ENCODE peak calls at places on chromosomes 4 and X, in ten cellular contexts. One of them, this sample, is unnamed.

GRCh38 chrX:83509246-83509801 is 1.2 kb downstream of the POU3F4 start:
- DNase-seq in colonic mucosa: no peak
- DNase-seq in neural crest cell: no peak
- DNase-seq in bronchial epithelial cell: no peak
- DNase-seq in GM20000: no peak
- DNase-seq in spleen: no peak
- DNase-seq in MCF 10A: no peak
- DNase-seq in stomach: no peak
- DNase-seq in CD8-positive, alpha-beta T cell: no peak
- DNase-seq in cardiac muscle cell: no peak
- DNase-seq in this sample: no peak

GRCh38 chrX:153957224-153957623 is 12.8 kb upstream of the RENBP start:
- DNase-seq in neural crest cell: no peak
- DNase-seq in GM20000: no peak
- DNase-seq in bronchial epithelial cell: no peak
- DNase-seq in CD8-positive, alpha-beta T cell: no peak
- DNase-seq in colonic mucosa: no peak
- DNase-seq in spleen: peak; percentile 65
- DNase-seq in MCF 10A: no peak
- DNase-seq in cardiac muscle cell: no peak
- DNase-seq in stomach: no peak
- DNase-seq in this sample: no peak

GRCh38 chr4:140223056-140223810 is 69.2 kb upstream of the MAML3 start:
- DNase-seq in MCF 10A: no peak
- DNase-seq in cardiac muscle cell: peak; percentile 33
- DNase-seq in neural crest cell: no peak
- DNase-seq in spleen: no peak
- DNase-seq in stomach: no peak
- DNase-seq in bronchial epithelial cell: peak; percentile 35
- DNase-seq in CD8-positive, alpha-beta T cell: no peak
- DNase-seq in GM20000: no peak
- DNase-seq in colonic mucosa: no peak
- DNase-seq in this sample: no peak

GRCh38 chr4:53281438-53281837 is 84.4 kb downstream of the SCFD2 start:
- DNase-seq in bronchial epithelial cell: no peak
- DNase-seq in CD8-positive, alpha-beta T cell: no peak
- DNase-seq in GM20000: no peak
- DNase-seq in cardiac muscle cell: peak; percentile 12
- DNase-seq in neural crest cell: no peak
- DNase-seq in stomach: no peak
- DNase-seq in MCF 10A: peak; percentile 17
- DNase-seq in colonic mucosa: no peak
- DNase-seq in spleen: no peak
- DNase-seq in this sample: no peak

GRCh38 chr4:82431026-82431745 is 796 bp downstream of the ENOPH1 start:
- DNase-seq in MCF 10A: no peak
- DNase-seq in colonic mucosa: peak; percentile 59
- DNase-seq in bronchial epithelial cell: no peak
- DNase-seq in neural crest cell: no peak
- DNase-seq in cardiac muscle cell: peak; percentile 32
- DNase-seq in stomach: peak; percentile 54
- DNase-seq in CD8-positive, alpha-beta T cell: peak; percentile 24
- DNase-seq in GM20000: peak; percentile 23
- DNase-seq in spleen: peak; percentile 90
- DNase-seq in this sample: peak; percentile 39

GRCh38 chrX:40103565-40104323 is 6.0 kb upstream of the BCOR start:
- DNase-seq in MCF 10A: no peak
- DNase-seq in colonic mucosa: no peak
- DNase-seq in stomach: no peak
- DNase-seq in CD8-positive, alpha-beta T cell: no peak
- DNase-seq in spleen: no peak
- DNase-seq in cardiac muscle cell: no peak
- DNase-seq in neural crest cell: no peak
- DNase-seq in bronchial epithelial cell: no peak
- DNase-seq in GM20000: no peak
- DNase-seq in this sample: no peak

GRCh38 chr4:1368421-1369090 is 21.5 kb downstream of the UVSSA start:
- DNase-seq in spleen: peak; percentile 69
- DNase-seq in neural crest cell: no peak
- DNase-seq in GM20000: no peak
- DNase-seq in stomach: no peak
- DNase-seq in MCF 10A: no peak
- DNase-seq in cardiac muscle cell: no peak
- DNase-seq in colonic mucosa: no peak
- DNase-seq in CD8-positive, alpha-beta T cell: no peak
- DNase-seq in bronchial epithelial cell: no peak
- DNase-seq in this sample: no peak

GRCh38 chr4:81715335-81715734 is 243.6 kb upstream of the RASGEF1B start:
- DNase-seq in CD8-positive, alpha-beta T cell: no peak
- DNase-seq in colonic mucosa: no peak
- DNase-seq in stomach: no peak
- DNase-seq in spleen: no peak
- DNase-seq in cardiac muscle cell: no peak
- DNase-seq in MCF 10A: no peak
- DNase-seq in bronchial epithelial cell: no peak
- DNase-seq in GM20000: no peak
- DNase-seq in neural crest cell: no peak
- DNase-seq in this sample: no peak

GRCh38 chrX:119694601-119695534 is 1.9 kb upstream of the SEPTIN6 start:
- DNase-seq in stomach: no peak
- DNase-seq in colonic mucosa: no peak
- DNase-seq in cardiac muscle cell: no peak
- DNase-seq in spleen: peak; percentile 78
- DNase-seq in bronchial epithelial cell: no peak
- DNase-seq in MCF 10A: no peak
- DNase-seq in CD8-positive, alpha-beta T cell: no peak
- DNase-seq in GM20000: no peak
- DNase-seq in neural crest cell: no peak
- DNase-seq in this sample: no peak

GRCh38 chrX:119693032-119693995 is at the start of gene SEPTIN6:
- DNase-seq in bronchial epithelial cell: peak; percentile 18
- DNase-seq in MCF 10A: peak; percentile 54
- DNase-seq in neural crest cell: peak; percentile 65
- DNase-seq in CD8-positive, alpha-beta T cell: peak; percentile 71
- DNase-seq in cardiac muscle cell: peak; percentile 79
- DNase-seq in stomach: peak; percentile 72
- DNase-seq in spleen: peak; percentile 95
- DNase-seq in colonic mucosa: peak; percentile 71
- DNase-seq in GM20000: peak; percentile 72
- DNase-seq in this sample: peak; percentile 65

GRCh38 chrX:119690921-119691716 is 1.8 kb downstream of the SEPTIN6 start:
- DNase-seq in MCF 10A: peak; percentile 35
- DNase-seq in bronchial epithelial cell: peak; percentile 22
- DNase-seq in CD8-positive, alpha-beta T cell: no peak
- DNase-seq in GM20000: no peak
- DNase-seq in neural crest cell: no peak
- DNase-seq in cardiac muscle cell: peak; percentile 70
- DNase-seq in colonic mucosa: no peak
- DNase-seq in spleen: no peak
- DNase-seq in stomach: no peak
- DNase-seq in this sample: no peak

GRCh38 chrX:119693996-119694451 is 1.1 kb upstream of the SEPTIN6 start:
- DNase-seq in bronchial epithelial cell: no peak
- DNase-seq in colonic mucosa: no peak
- DNase-seq in MCF 10A: no peak
- DNase-seq in spleen: peak; percentile 81
- DNase-seq in CD8-positive, alpha-beta T cell: no peak
- DNase-seq in neural crest cell: no peak
- DNase-seq in stomach: no peak
- DNase-seq in cardiac muscle cell: no peak
- DNase-seq in GM20000: no peak
- DNase-seq in this sample: no peak

DNA sequence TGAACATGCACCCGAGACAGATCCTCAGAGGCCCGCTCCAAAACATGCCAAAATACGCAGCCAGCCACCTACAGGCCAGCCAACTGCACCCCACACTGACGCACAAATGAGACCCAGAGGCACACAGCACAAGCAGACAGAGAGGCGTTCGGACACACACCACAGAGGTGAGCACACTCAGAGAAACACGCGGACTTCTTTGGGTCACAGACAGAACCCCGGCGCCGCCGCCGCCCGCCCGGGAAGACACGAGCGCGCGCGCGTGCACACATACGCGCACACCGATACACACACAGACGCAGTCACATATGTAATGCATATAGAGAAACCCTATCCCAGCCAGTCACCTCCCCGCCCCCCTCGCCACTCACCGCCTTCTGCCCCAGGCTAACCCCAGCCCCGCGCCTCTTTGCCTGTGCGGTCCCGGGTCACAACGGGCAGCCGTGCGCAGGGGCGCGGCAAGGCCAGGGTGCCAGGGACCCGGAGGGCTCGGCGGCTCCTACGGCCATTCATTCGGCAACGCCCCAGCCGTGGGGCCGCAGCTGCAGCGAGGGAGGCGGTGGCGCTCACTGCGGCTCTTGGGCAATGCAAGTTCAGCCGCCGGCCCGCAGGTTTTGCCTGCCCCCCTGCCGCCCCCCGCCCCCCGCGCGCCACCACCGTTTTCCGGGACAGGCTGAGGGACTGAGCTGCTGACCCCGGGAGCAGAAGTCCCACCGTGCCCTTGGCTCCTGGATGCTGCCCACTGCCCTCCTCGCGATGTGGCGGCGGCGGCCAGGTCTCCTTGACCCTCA is 532 bp downstream of the SEPTIN6 start:
- DNase-seq in colonic mucosa: peak; percentile 58
- DNase-seq in spleen: peak; percentile 90
- DNase-seq in neural crest cell: peak; percentile 14
- DNase-seq in cardiac muscle cell: peak; percentile 54
- DNase-seq in CD8-positive, alpha-beta T cell: peak; percentile 39
- DNase-seq in MCF 10A: peak; percentile 41
- DNase-seq in GM20000: no peak
- DNase-seq in bronchial epithelial cell: peak; percentile 18
- DNase-seq in stomach: peak; percentile 44
- DNase-seq in this sample: peak; percentile 21
- TF ChIP-seq CTCF in colonic mucosa: no peak
- TF ChIP-seq CTCF in spleen: peak; percentile 15
- TF ChIP-seq CTCF in neural crest cell: peak; percentile 16
- TF ChIP-seq CTCF in cardiac muscle cell: no peak
- TF ChIP-seq CTCF in CD8-positive, alpha-beta T cell: no peak
- TF ChIP-seq CTCF in MCF 10A: no peak
- TF ChIP-seq CTCF in GM20000: no peak
- TF ChIP-seq CTCF in bronchial epithelial cell: peak; percentile 19
- TF ChIP-seq CTCF in stomach: no peak
- TF ChIP-seq CTCF in this sample: no peak

GRCh38 chr4:24736066-24736465 is 59.3 kb upstream of the SOD3 start:
- DNase-seq in stomach: no peak
- DNase-seq in spleen: no peak
- DNase-seq in cardiac muscle cell: peak; percentile 64
- DNase-seq in colonic mucosa: peak; percentile 30
- DNase-seq in MCF 10A: peak; percentile 56
- DNase-seq in CD8-positive, alpha-beta T cell: no peak
- DNase-seq in neural crest cell: no peak
- DNase-seq in GM20000: no peak
- DNase-seq in bronchial epithelial cell: peak; percentile 48
- DNase-seq in this sample: peak; percentile 6
- TF ChIP-seq CTCF in stomach: no peak
- TF ChIP-seq CTCF in spleen: no peak
- TF ChIP-seq CTCF in cardiac muscle cell: peak; percentile 55
- TF ChIP-seq CTCF in colonic mucosa: peak; percentile 45
- TF ChIP-seq CTCF in MCF 10A: peak; percentile 58
- TF ChIP-seq CTCF in CD8-positive, alpha-beta T cell: no peak
- TF ChIP-seq CTCF in neural crest cell: peak; percentile 30
- TF ChIP-seq CTCF in GM20000: no peak
- TF ChIP-seq CTCF in bronchial epithelial cell: peak; percentile 79
- TF ChIP-seq CTCF in this sample: no peak

DNA sequence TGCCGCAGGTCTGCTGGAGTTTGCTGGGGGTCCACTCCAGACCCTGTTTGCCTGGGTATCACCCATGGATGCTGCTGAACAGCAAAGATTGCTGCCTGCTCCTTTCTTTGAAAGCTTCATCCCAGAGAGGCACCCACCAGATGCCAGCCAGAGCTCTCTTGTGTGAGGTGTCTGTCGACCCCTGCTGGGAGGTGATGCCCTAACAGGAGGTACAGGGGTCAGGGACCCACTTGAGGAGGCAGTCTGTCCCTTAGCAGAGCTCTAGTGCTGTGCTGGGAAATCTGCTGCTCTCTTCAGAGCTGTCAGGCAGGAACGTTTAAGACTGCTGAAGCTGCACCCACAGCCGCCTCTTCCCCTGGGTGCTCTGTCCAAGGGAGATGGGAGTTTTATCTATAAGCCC is 162.7 kb downstream of the NAF1 start:
- DNase-seq in CD8-positive, alpha-beta T cell: no peak
- DNase-seq in cardiac muscle cell: no peak
- DNase-seq in stomach: no peak
- DNase-seq in GM20000: no peak
- DNase-seq in colonic mucosa: no peak
- DNase-seq in spleen: no peak
- DNase-seq in neural crest cell: no peak
- DNase-seq in MCF 10A: no peak
- DNase-seq in bronchial epithelial cell: no peak
- DNase-seq in this sample: no peak
- TF ChIP-seq CTCF in CD8-positive, alpha-beta T cell: no peak
- TF ChIP-seq CTCF in cardiac muscle cell: no peak
- TF ChIP-seq CTCF in stomach: no peak
- TF ChIP-seq CTCF in GM20000: no peak
- TF ChIP-seq CTCF in colonic mucosa: no peak
- TF ChIP-seq CTCF in spleen: no peak
- TF ChIP-seq CTCF in neural crest cell: no peak
- TF ChIP-seq CTCF in MCF 10A: no peak
- TF ChIP-seq CTCF in bronchial epithelial cell: no peak
- TF ChIP-seq CTCF in this sample: no peak

GRCh38 chr4:3192827-3193226 is 56.1 kb upstream of the MSANTD1 start:
- DNase-seq in MCF 10A: no peak
- DNase-seq in CD8-positive, alpha-beta T cell: no peak
- DNase-seq in spleen: no peak
- DNase-seq in stomach: no peak
- DNase-seq in bronchial epithelial cell: no peak
- DNase-seq in GM20000: no peak
- DNase-seq in cardiac muscle cell: no peak
- DNase-seq in neural crest cell: no peak
- DNase-seq in colonic mucosa: no peak
- DNase-seq in this sample: no peak

GRCh38 chr4:3196670-3197359 is 52.1 kb upstream of the MSANTD1 start:
- DNase-seq in CD8-positive, alpha-beta T cell: no peak
- DNase-seq in GM20000: no peak
- DNase-seq in cardiac muscle cell: no peak
- DNase-seq in MCF 10A: no peak
- DNase-seq in stomach: no peak
- DNase-seq in spleen: no peak
- DNase-seq in colonic mucosa: no peak
- DNase-seq in neural crest cell: no peak
- DNase-seq in bronchial epithelial cell: no peak
- DNase-seq in this sample: no peak

GRCh38 chr4:3192188-3192587 is 56.8 kb upstream of the MSANTD1 start:
- DNase-seq in cardiac muscle cell: no peak
- DNase-seq in spleen: no peak
- DNase-seq in GM20000: no peak
- DNase-seq in stomach: no peak
- DNase-seq in MCF 10A: no peak
- DNase-seq in neural crest cell: no peak
- DNase-seq in colonic mucosa: no peak
- DNase-seq in CD8-positive, alpha-beta T cell: no peak
- DNase-seq in bronchial epithelial cell: peak; percentile 12
- DNase-seq in this sample: no peak

GRCh38 chr4:3190549-3190948 is 58.4 kb upstream of the MSANTD1 start:
- DNase-seq in stomach: no peak
- DNase-seq in GM20000: no peak
- DNase-seq in colonic mucosa: no peak
- DNase-seq in MCF 10A: no peak
- DNase-seq in bronchial epithelial cell: no peak
- DNase-seq in spleen: no peak
- DNase-seq in neural crest cell: no peak
- DNase-seq in CD8-positive, alpha-beta T cell: no peak
- DNase-seq in cardiac muscle cell: no peak
- DNase-seq in this sample: no peak

DNA sequence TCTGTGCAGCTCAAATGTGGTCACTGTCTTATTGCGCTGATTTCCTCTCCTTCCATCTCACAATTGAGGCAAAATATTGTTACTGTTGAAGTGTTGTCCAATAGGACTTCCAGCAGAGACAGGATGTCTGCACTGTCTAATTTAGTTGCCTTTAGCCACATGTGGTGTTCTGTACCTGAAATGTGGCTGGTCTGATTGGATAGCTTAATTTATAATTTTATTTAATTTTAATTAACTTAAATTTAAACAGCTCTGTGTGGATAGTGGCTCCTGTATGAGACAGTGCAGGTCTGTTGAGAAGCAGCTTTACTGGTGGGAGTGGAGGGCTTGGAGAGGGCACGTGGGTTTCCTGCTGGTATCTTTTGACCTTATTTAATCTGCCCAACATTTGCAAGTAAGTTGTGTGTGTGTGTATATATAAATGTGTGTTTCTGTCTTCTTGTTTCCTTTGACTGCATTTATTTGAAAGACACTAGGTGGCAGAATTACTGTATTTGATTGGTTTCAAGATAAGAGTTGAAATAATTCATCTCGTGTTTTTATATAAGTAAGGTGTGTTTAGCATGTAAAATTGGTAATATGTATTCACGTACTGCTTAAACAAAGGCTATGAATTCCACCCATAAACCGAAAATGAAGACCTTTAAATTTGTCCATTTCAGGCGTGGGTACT is 55.3 kb upstream of the MSANTD1 start:
- DNase-seq in GM20000: no peak
- DNase-seq in bronchial epithelial cell: peak; percentile 33
- DNase-seq in CD8-positive, alpha-beta T cell: no peak
- DNase-seq in stomach: no peak
- DNase-seq in neural crest cell: no peak
- DNase-seq in MCF 10A: peak; percentile 6
- DNase-seq in colonic mucosa: no peak
- DNase-seq in cardiac muscle cell: peak; percentile 14
- DNase-seq in spleen: no peak
- DNase-seq in this sample: no peak
- TF ChIP-seq CTCF in GM20000: no peak
- TF ChIP-seq CTCF in bronchial epithelial cell: peak; percentile 20
- TF ChIP-seq CTCF in CD8-positive, alpha-beta T cell: peak; percentile 70
- TF ChIP-seq CTCF in stomach: peak; percentile 23
- TF ChIP-seq CTCF in neural crest cell: no peak
- TF ChIP-seq CTCF in MCF 10A: peak; percentile 34
- TF ChIP-seq CTCF in colonic mucosa: no peak
- TF ChIP-seq CTCF in cardiac muscle cell: peak; percentile 20
- TF ChIP-seq CTCF in spleen: peak; percentile 28
- TF ChIP-seq CTCF in this sample: no peak